ENCODE peak calls at places on chromosomes 13 and 19, in ten cellular contexts. G, W, U, K, L, C, D, E, T and J are unnamed samples.

GRCh38 chr19:42140125-42140754 is 8.0 kb upstream of the POU2F2 start:
- DNase-seq in G (peak), W (no peak), U (peak), K (no peak), L (no peak), C (peak), D (no peak), E (no peak), T (peak), J (no peak)

GRCh38 chr19:38213911-38214625 is 10.0 kb downstream of the DPF1 start:
- DNase-seq in G (peak), W (peak), U (peak), K (no peak), L (no peak), C (no peak), D (peak), E (peak), T (no peak), J (no peak)

GRCh38 chr19:4760285-4760650 is 31.3 kb upstream of the FEM1A start:
- DNase-seq in G (no peak), W (no peak), U (no peak), K (no peak), L (no peak), C (no peak), D (no peak), E (no peak), T (no peak), J (no peak)

GRCh38 chr19:35509861-35510625 is 3.4 kb downstream of the DMKN start:
- DNase-seq in G (peak), W (peak), U (peak), K (peak), L (peak), C (peak), D (peak), E (no peak), T (peak), J (peak)

GRCh38 chr19:40374084-40374483 is 15.9 kb downstream of the HIPK4 start:
- DNase-seq in G (no peak), W (no peak), U (no peak), K (no peak), L (no peak), C (no peak), D (no peak), E (no peak), T (no peak), J (no peak)

GRCh38 chr19:2491130-2491801 is 15.3 kb downstream of the GADD45B start:
- DNase-seq in G (peak), W (no peak), U (no peak), K (no peak), L (peak), C (peak), D (no peak), E (no peak), T (no peak), J (no peak)

GRCh38 chr13:81872581-81872980 is 1531.7 kb upstream of the SPRY2 start:
- DNase-seq in G (peak), W (no peak), U (no peak), K (no peak), L (no peak), C (peak), D (no peak), E (no peak), T (no peak), J (no peak)

GRCh38 chr19:10193666-10194499 is 870 bp downstream of the DNMT1 start:
- DNase-seq in G (peak), W (peak), U (peak), K (no peak), L (peak), C (peak), D (no peak), E (no peak), T (no peak), J (no peak)

GRCh38 chr19:14433454-14434156 is 499 bp downstream of the PKN1 start:
- DNase-seq in G (no peak), W (no peak), U (peak), K (no peak), L (peak), C (no peak), D (peak), E (no peak), T (no peak), J (no peak)

GRCh38 chr13:90690458-90691063 is 656.9 kb upstream of the MIR17HG start:
- DNase-seq in G (no peak), W (no peak), U (no peak), K (no peak), L (no peak), C (no peak), D (no peak), E (no peak), T (no peak), J (no peak)

GRCh38 chr13:50979187-50979586 is 69.6 kb downstream of the RNASEH2B start:
- DNase-seq in G (no peak), W (no peak), U (no peak), K (no peak), L (no peak), C (no peak), D (no peak), E (no peak), T (no peak), J (no peak)